ENCODE peak calls at places on chromosomes 3 and 15, in seven cellular contexts. One of them, this sample, is unnamed.

GRCh38 chr15:36827824-36828223 is 248.4 kb downstream of the CDIN1 start:
- DNase-seq in posterior vena cava: no peak
- DNase-seq in MCF 10A: no peak
- DNase-seq in stimulated activated CD4-positive, alpha-beta T cell treated with anti-CD3 and anti-CD28 coated beads, TNF-alpha, amount 100 ng/mL, for 1 hour: no peak
- DNase-seq in D721Med: no peak
- DNase-seq in body of pancreas: no peak
- DNase-seq in AG10803: no peak
- DNase-seq in this sample: no peak

GRCh38 chr3:124396397-124396796 is 333.9 kb upstream of the UMPS start:
- DNase-seq in posterior vena cava: no peak
- DNase-seq in body of pancreas: no peak
- DNase-seq in stimulated activated CD4-positive, alpha-beta T cell treated with anti-CD3 and anti-CD28 coated beads, TNF-alpha, amount 100 ng/mL, for 1 hour: no peak
- DNase-seq in AG10803: no peak
- DNase-seq in MCF 10A: no peak
- DNase-seq in D721Med: no peak
- DNase-seq in this sample: no peak

GRCh38 chr3:195883160-195883559 is 25.2 kb downstream of the TNK2 start:
- DNase-seq in body of pancreas: no peak
- DNase-seq in posterior vena cava: no peak
- DNase-seq in stimulated activated CD4-positive, alpha-beta T cell treated with anti-CD3 and anti-CD28 coated beads, TNF-alpha, amount 100 ng/mL, for 1 hour: no peak
- DNase-seq in D721Med: no peak
- DNase-seq in AG10803: no peak
- DNase-seq in MCF 10A: no peak
- DNase-seq in this sample: no peak

GRCh38 chr3:3708769-3709115 is 90.5 kb upstream of the LRRN1 start:
- DNase-seq in AG10803: no peak
- DNase-seq in stimulated activated CD4-positive, alpha-beta T cell treated with anti-CD3 and anti-CD28 coated beads, TNF-alpha, amount 100 ng/mL, for 1 hour: no peak
- DNase-seq in MCF 10A: no peak
- DNase-seq in body of pancreas: no peak
- DNase-seq in D721Med: no peak
- DNase-seq in posterior vena cava: no peak
- DNase-seq in this sample: no peak

GRCh38 chr15:63918317-63918672 is 84.5 kb upstream of the HERC1 start:
- DNase-seq in MCF 10A: no peak
- DNase-seq in posterior vena cava: no peak
- DNase-seq in stimulated activated CD4-positive, alpha-beta T cell treated with anti-CD3 and anti-CD28 coated beads, TNF-alpha, amount 100 ng/mL, for 1 hour: no peak
- DNase-seq in D721Med: no peak
- DNase-seq in body of pancreas: no peak
- DNase-seq in AG10803: no peak
- DNase-seq in this sample: no peak

GRCh38 chr3:110608566-110608965 is 463.1 kb upstream of the NECTIN3 start:
- DNase-seq in AG10803: peak
- DNase-seq in stimulated activated CD4-positive, alpha-beta T cell treated with anti-CD3 and anti-CD28 coated beads, TNF-alpha, amount 100 ng/mL, for 1 hour: no peak
- DNase-seq in MCF 10A: no peak
- DNase-seq in posterior vena cava: no peak
- DNase-seq in body of pancreas: no peak
- DNase-seq in D721Med: no peak
- DNase-seq in this sample: no peak

GRCh38 chr3:139574026-139574947 is 34.7 kb upstream of the RBP1 start:
- DNase-seq in posterior vena cava: no peak
- DNase-seq in MCF 10A: peak
- DNase-seq in stimulated activated CD4-positive, alpha-beta T cell treated with anti-CD3 and anti-CD28 coated beads, TNF-alpha, amount 100 ng/mL, for 1 hour: no peak
- DNase-seq in body of pancreas: peak
- DNase-seq in AG10803: no peak
- DNase-seq in D721Med: no peak
- DNase-seq in this sample: no peak

GRCh38 chr15:59160880-59161593 is 45.6 kb upstream of the LDHAL6B start:
- DNase-seq in MCF 10A: peak
- DNase-seq in posterior vena cava: no peak
- DNase-seq in body of pancreas: peak
- DNase-seq in stimulated activated CD4-positive, alpha-beta T cell treated with anti-CD3 and anti-CD28 coated beads, TNF-alpha, amount 100 ng/mL, for 1 hour: no peak
- DNase-seq in AG10803: no peak
- DNase-seq in D721Med: peak
- DNase-seq in this sample: no peak

GRCh38 chr3:124250053-124250452 is 258.1 kb upstream of the ROPN1 start:
- DNase-seq in posterior vena cava: no peak
- DNase-seq in body of pancreas: no peak
- DNase-seq in MCF 10A: no peak
- DNase-seq in AG10803: no peak
- DNase-seq in D721Med: no peak
- DNase-seq in stimulated activated CD4-positive, alpha-beta T cell treated with anti-CD3 and anti-CD28 coated beads, TNF-alpha, amount 100 ng/mL, for 1 hour: no peak
- DNase-seq in this sample: no peak

GRCh38 chr3:138941259-138941885 is 5.6 kb downstream of the FOXL2 start:
- DNase-seq in D721Med: no peak
- DNase-seq in posterior vena cava: peak
- DNase-seq in AG10803: peak
- DNase-seq in stimulated activated CD4-positive, alpha-beta T cell treated with anti-CD3 and anti-CD28 coated beads, TNF-alpha, amount 100 ng/mL, for 1 hour: no peak
- DNase-seq in MCF 10A: peak
- DNase-seq in body of pancreas: peak
- DNase-seq in this sample: no peak

GRCh38 chr3:160401301-160402095 is 2.0 kb downstream of the SMC4 start:
- DNase-seq in MCF 10A: peak
- DNase-seq in stimulated activated CD4-positive, alpha-beta T cell treated with anti-CD3 and anti-CD28 coated beads, TNF-alpha, amount 100 ng/mL, for 1 hour: no peak
- DNase-seq in posterior vena cava: no peak
- DNase-seq in body of pancreas: no peak
- DNase-seq in AG10803: peak
- DNase-seq in D721Med: no peak
- DNase-seq in this sample: no peak

GRCh38 chr3:57158813-57159678 is 6.1 kb downstream of the IL17RD start:
- DNase-seq in MCF 10A: no peak
- DNase-seq in body of pancreas: no peak
- DNase-seq in D721Med: no peak
- DNase-seq in stimulated activated CD4-positive, alpha-beta T cell treated with anti-CD3 and anti-CD28 coated beads, TNF-alpha, amount 100 ng/mL, for 1 hour: no peak
- DNase-seq in AG10803: no peak
- DNase-seq in posterior vena cava: no peak
- DNase-seq in this sample: no peak

GRCh38 chr3:191074511-191074910 is 124.5 kb upstream of the OSTN start:
- DNase-seq in body of pancreas: no peak
- DNase-seq in MCF 10A: no peak
- DNase-seq in posterior vena cava: no peak
- DNase-seq in stimulated activated CD4-positive, alpha-beta T cell treated with anti-CD3 and anti-CD28 coated beads, TNF-alpha, amount 100 ng/mL, for 1 hour: no peak
- DNase-seq in D721Med: no peak
- DNase-seq in AG10803: no peak
- DNase-seq in this sample: no peak

GRCh38 chr3:14548321-14548729 is 8.2 kb upstream of the GRIP2 start:
- DNase-seq in AG10803: peak
- DNase-seq in D721Med: peak
- DNase-seq in posterior vena cava: no peak
- DNase-seq in body of pancreas: peak
- DNase-seq in stimulated activated CD4-positive, alpha-beta T cell treated with anti-CD3 and anti-CD28 coated beads, TNF-alpha, amount 100 ng/mL, for 1 hour: no peak
- DNase-seq in MCF 10A: peak
- DNase-seq in this sample: peak